ENCODE peak calls at places on chromosomes 11 and 22, in ten cellular contexts. U, J, E, M, Q, D, G, N, K and F are unnamed samples.
A peak's percentile ranks its signal among the peaks of the same experiment; 100 is the strongest.

GRCh38 chr11:84036664-84037194 is 750.6 kb upstream of the CCDC90B start:
- DNase-seq in U (no peak), J (no peak), E (no peak), M (no peak), Q (no peak), D (no peak), G (no peak), N (no peak), K (no peak), F (no peak)

GRCh38 chr11:9459573-9460321 is 1.1 kb upstream of the ZNF143 start:
- DNase-seq in U (peak; percentile 38), J (peak; percentile 17), E (no peak), M (no peak), Q (no peak), D (no peak), G (peak; percentile 28), N (peak; percentile 27), K (no peak), F (peak; percentile 54)

GRCh38 chr22:39306456-39307361 is 12.7 kb downstream of the RPL3 start:
- DNase-seq in U (peak; percentile 52), J (no peak), E (no peak), M (no peak), Q (no peak), D (peak; percentile 71), G (peak; percentile 59), N (peak; percentile 45), K (no peak), F (peak; percentile 75)

GRCh38 chr11:5380740-5381342 is 2.8 kb upstream of the OR51M1 start:
- DNase-seq in U (no peak), J (peak; percentile 58), E (no peak), M (no peak), Q (no peak), D (peak; percentile 55), G (peak; percentile 81), N (peak; percentile 27), K (no peak), F (no peak)

GRCh38 chr11:62546937-62547625 is 475 bp upstream of the AHNAK start:
- DNase-seq in U (no peak), J (no peak), E (peak; percentile 55), M (peak; percentile 80), Q (no peak), D (peak; percentile 66), G (no peak), N (peak; percentile 54), K (no peak), F (no peak)

GRCh38 chr22:38233427-38233826 is 31.6 kb downstream of the MAFF start:
- DNase-seq in U (no peak), J (no peak), E (no peak), M (no peak), Q (no peak), D (no peak), G (no peak), N (no peak), K (peak; percentile 35), F (peak; percentile 37)

GRCh38 chr22:50507421-50507990 is at the start of gene LMF2:
- DNase-seq in U (peak; percentile 91), J (no peak), E (peak; percentile 94), M (peak; percentile 63), Q (no peak), D (peak; percentile 94), G (peak; percentile 98), N (peak; percentile 95), K (peak; percentile 96), F (peak; percentile 90)

GRCh38 chr22:24125942-24126341 is 55.3 kb upstream of the SUSD2 start:
- DNase-seq in U (no peak), J (no peak), E (no peak), M (no peak), Q (no peak), D (no peak), G (no peak), N (no peak), K (no peak), F (no peak)

GRCh38 chr11:75814369-75814685 is 683 bp upstream of the UVRAG start:
- DNase-seq in U (no peak), J (no peak), E (no peak), M (no peak), Q (no peak), D (no peak), G (no peak), N (no peak), K (no peak), F (no peak)

GRCh38 chr11:75815345-75815983 is 454 bp downstream of the UVRAG start:
- DNase-seq in U (peak; percentile 43), J (no peak), E (no peak), M (no peak), Q (no peak), D (peak; percentile 69), G (no peak), N (peak; percentile 46), K (peak; percentile 68), F (no peak)

GRCh38 chr11:75813622-75814039 is 1.4 kb upstream of the UVRAG start:
- DNase-seq in U (no peak), J (no peak), E (no peak), M (peak; percentile 85), Q (no peak), D (no peak), G (no peak), N (no peak), K (no peak), F (no peak)

GRCh38 chr11:75814686-75815344 is at the start of gene UVRAG:
- DNase-seq in U (peak; percentile 98), J (peak; percentile 100), E (peak; percentile 99), M (peak; percentile 100), Q (peak; percentile 98), D (peak; percentile 99), G (peak; percentile 100), N (peak; percentile 99), K (peak; percentile 99), F (peak; percentile 97)

DNA sequence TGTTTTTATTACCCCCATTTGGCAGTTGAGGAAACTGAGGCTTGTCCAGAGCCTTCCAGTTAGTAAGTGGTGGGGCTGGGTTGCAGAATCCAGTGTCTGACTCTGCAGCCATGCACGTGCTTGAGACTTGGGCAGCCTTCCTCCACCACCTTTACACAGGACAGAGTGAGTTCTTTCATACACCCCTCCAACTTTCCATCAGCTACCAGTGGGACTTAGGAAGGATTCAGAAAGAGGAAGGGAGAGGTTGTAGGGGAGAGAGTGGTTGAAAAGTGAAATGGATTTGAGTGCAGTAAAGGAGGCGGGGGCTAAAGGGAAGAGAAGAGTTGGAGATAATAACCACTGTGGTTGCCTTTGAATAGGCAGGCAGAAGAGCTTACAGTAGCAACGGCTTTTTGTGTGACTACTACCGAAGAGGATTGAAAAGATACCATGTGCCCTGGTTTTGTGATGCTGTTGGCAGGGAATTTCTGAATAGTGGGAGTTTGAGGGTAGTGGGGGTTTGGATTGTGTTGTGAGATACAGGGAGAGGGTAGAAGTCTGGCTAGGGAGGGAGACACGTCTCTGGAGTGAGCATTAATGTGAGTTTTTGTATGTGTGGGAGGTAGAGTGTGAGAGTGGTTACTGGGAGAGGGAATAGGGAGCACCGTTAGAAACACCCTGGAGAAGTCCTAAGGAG is 1.7 kb downstream of the UVRAG start:
- DNase-seq in U (no peak), J (no peak), E (no peak), M (no peak), Q (no peak), D (no peak), G (no peak), N (no peak), K (no peak), F (no peak)
- H3K4me3 ChIP-seq in U (peak overlapping the region; percentile 65), J (no peak overlapping the region), E (peak overlapping the region; percentile 60), M (peak overlapping the region; percentile 84), Q (peak overlapping the region; percentile 97), D (no peak overlapping the region), G (peak overlapping the region; percentile 83), N (peak overlapping the region; percentile 81), K (peak overlapping the region; percentile 97), F (peak overlapping the region; percentile 95)

GRCh38 chr11:119615003-119615878 is 113.8 kb downstream of the NECTIN1 start:
- DNase-seq in U (no peak), J (no peak), E (no peak), M (peak; percentile 43), Q (no peak), D (no peak), G (no peak), N (no peak), K (no peak), F (no peak)

GRCh38 chr11:119617343-119617713 is 111.7 kb downstream of the NECTIN1 start:
- DNase-seq in U (no peak), J (no peak), E (no peak), M (no peak), Q (no peak), D (no peak), G (no peak), N (no peak), K (no peak), F (peak; percentile 25)

GRCh38 chr11:119615879-119616190 is 113.2 kb downstream of the NECTIN1 start:
- DNase-seq in U (no peak), J (no peak), E (no peak), M (no peak), Q (no peak), D (no peak), G (no peak), N (no peak), K (no peak), F (no peak)

GRCh38 chr11:119618208-119618909 is 110.6 kb downstream of the NECTIN1 start:
- DNase-seq in U (no peak), J (peak; percentile 47), E (no peak), M (no peak), Q (no peak), D (peak; percentile 81), G (no peak), N (peak; percentile 24), K (no peak), F (no peak)

DNA sequence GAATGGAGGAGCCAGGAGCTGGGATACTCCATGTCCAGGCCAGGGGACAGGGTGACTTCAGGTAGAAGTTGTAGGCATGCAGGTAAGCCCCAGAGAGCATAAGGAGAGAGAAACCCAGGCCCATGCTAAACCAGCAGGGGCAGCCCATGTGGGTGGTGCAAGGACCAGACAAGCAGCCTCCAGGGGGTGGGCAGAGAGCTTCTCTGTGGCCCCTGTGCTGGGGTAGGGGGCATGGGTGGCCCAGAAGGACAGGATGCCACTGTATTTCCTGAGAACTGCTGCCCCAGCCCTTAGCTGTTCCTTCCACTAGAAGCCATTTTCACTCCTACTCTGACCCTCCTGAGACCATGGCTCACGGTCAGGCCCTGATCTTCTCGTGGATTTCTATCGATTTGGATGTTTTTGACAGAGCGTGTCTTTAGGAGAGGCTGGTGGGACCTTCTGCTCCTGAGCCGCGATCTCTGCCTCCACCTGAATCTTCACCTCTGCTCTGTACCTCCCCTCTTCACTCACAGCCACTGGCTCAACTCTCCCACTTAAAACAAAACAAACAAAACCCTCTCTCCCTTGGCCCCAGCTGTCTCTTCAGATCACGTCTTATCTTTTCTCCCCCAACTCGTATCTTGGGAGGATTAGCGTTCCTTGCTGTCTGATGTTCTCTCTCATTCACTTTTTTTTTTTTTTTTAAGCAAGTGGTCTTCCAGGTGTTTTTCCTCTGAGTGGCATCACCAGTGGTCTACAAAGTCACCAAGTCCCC is 112.2 kb downstream of the NECTIN1 start:
- DNase-seq in U (no peak), J (no peak), E (no peak), M (no peak), Q (no peak), D (no peak), G (no peak), N (no peak), K (no peak), F (no peak)
- H3K27me3 ChIP-seq in U (no peaks in the 10 kb centered on the region), J (peaks cover 4% of the 10 kb centered on the region), E (no peaks in the 10 kb centered on the region), M (no peaks in the 10 kb centered on the region), Q (no peaks in the 10 kb centered on the region), D (no peaks in the 10 kb centered on the region), G (no peaks in the 10 kb centered on the region), N (peaks cover 5% of the 10 kb centered on the region), K (peaks cover 15% of the 10 kb centered on the region), F (no peaks in the 10 kb centered on the region)

GRCh38 chr11:116424615-116425261 is 348.0 kb downstream of the BUD13 start:
- DNase-seq in U (no peak), J (no peak), E (no peak), M (no peak), Q (no peak), D (no peak), G (peak; percentile 20), N (no peak), K (no peak), F (no peak)
- H3K4me3 ChIP-seq in U (no peak overlapping the region), J (no peak overlapping the region), E (no peak overlapping the region), M (no peak overlapping the region), Q (no peak overlapping the region), D (no peak overlapping the region), G (no peak overlapping the region), N (no peak overlapping the region), K (no peak overlapping the region), F (no peak overlapping the region)

DNA sequence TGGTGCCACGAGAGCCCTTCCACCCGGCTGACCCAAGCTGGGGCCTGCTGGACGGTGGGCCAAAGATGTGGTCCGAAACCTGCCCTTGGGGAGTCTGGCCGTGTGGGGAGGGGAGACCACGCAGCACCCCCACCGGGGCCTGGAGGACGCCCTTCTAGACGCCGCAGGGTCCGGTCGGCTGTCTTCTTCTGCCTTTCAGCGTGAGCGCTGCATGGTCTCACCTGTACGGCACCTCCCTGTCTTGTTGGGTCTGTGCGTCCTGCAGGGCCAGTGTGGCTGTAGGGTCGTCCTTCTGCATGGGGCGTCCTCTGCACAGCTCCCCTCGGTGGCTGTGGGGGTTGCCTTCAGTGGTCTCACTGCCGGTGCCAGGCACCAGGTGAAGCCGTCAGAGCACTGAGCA is 2.8 kb downstream of the BRSK2 start:
- DNase-seq in U (no peak), J (no peak), E (no peak), M (no peak), Q (no peak), D (peak; percentile 25), G (no peak), N (no peak), K (peak; percentile 45), F (no peak)
- H3K27me3 ChIP-seq in U (peaks cover 6% of the 10 kb centered on the region), J (peaks cover 17% of the 10 kb centered on the region), E (peaks cover 28% of the 10 kb centered on the region), M (peaks cover 3% of the 10 kb centered on the region), Q (peaks cover 11% of the 10 kb centered on the region), D (no peaks in the 10 kb centered on the region), G (peaks cover 51% of the 10 kb centered on the region), N (peaks cover 62% of the 10 kb centered on the region), K (peaks cover 59% of the 10 kb centered on the region), F (no peaks in the 10 kb centered on the region)